ENCODE peak calls at places on chromosomes 5 and 9, in four cellular contexts. M is fibroblast of lung, V is mesenchymal stem cell, T is Karpas-422. Q is an unnamed sample.

GRCh38 chr9:110432253-110432652 is 94.6 kb upstream of the TXNDC8 start:
- DNase-seq in M (peak), T (no peak), V (peak), Q (no peak)

GRCh38 chr9:103003689-103004088 is 8.6 kb downstream of the CYLC2 start:
- DNase-seq in M (no peak), V (no peak), T (no peak), Q (no peak)

GRCh38 chr9:135662758-135663450 is at the start of gene LCN9:
- DNase-seq in M (peak), V (no peak), T (no peak), Q (peak)

GRCh38 chr5:138663009-138663408 is 87.8 kb upstream of the HSPA9 start:
- DNase-seq in M (no peak), V (no peak), T (peak), Q (no peak)

GRCh38 chr9:123679330-123679987 is 250.5 kb downstream of the DENND1A start:
- DNase-seq in T (no peak), V (peak), M (no peak), Q (no peak)

GRCh38 chr9:99730063-99730462 is 91.6 kb upstream of the NR4A3 start:
- DNase-seq in V (no peak), T (no peak), M (no peak), Q (peak)

GRCh38 chr9:114266969-114267368 is 55.9 kb upstream of the ORM1 start:
- DNase-seq in M (peak), T (no peak), V (no peak), Q (no peak)

GRCh38 chr5:65151632-65152031 is 330.1 kb downstream of the ADAMTS6 start:
- DNase-seq in V (peak), T (no peak), M (peak), Q (no peak)

GRCh38 chr5:9775339-9775738 is 145.2 kb upstream of the TAS2R1 start:
- DNase-seq in V (no peak), M (peak), T (no peak), Q (peak)

GRCh38 chr9:127505396-127506116 is 54.2 kb downstream of the LRSAM1 start:
- DNase-seq in M (peak), V (peak), T (peak), Q (peak)

GRCh38 chr9:129079829-129080228 is 1.1 kb upstream of the DOLPP1 start:
- DNase-seq in T (no peak), V (no peak), M (no peak), Q (no peak)
- H3K4me3 ChIP-seq in T (peak), V (no peak), M (no peak), Q (no peak)

GRCh38 chr9:31683126-31683525 is 701.3 kb upstream of the ACO1 start:
- DNase-seq in V (no peak), T (no peak), M (peak), Q (no peak)
- H3K9ac ChIP-seq in V (no peak), T (no peak), M (no peak), Q (no peak)

GRCh38 chr5:177363565-177363964 is 5.8 kb downstream of the RGS14 start:
- DNase-seq in T (no peak), V (no peak), M (no peak), Q (no peak)
- H3K4me3 ChIP-seq in T (peak), V (peak), M (no peak), Q (no peak)

DNA sequence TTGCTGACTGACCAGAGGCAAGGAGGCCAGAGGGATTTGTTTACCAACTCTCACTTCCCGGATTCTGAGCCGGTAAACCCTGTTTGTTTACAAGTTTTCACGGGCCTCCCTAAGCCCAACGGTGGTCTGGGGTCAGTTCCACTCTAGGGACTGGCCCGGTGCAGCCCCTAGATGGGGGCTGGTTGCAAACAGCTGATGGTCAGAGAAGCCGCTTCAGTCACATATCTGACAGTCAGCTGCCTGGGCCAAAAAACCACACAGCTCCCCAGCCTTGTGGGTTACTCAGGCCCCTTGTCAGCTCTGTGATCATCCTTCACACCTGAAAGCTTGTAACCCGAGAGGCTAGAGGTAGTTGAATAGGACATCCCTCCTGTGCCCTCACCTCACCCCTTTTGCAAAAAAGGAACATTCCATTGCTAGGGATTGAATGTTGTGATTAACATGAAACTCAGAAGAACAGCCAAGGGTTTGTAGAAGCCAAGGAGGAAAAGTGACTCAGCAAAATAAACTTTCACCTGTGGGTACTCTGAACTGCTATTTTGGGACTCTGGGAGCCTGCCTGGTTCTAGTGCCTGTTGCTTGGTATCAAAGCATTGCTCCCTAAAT is 40.4 kb downstream of the SAR1B start:
- DNase-seq in M (peak), V (peak), T (no peak), Q (peak)
- H3K9ac ChIP-seq in M (no peak), V (no peak), T (no peak), Q (no peak)

GRCh38 chr5:157564149-157564711 is 11.3 kb downstream of the ADAM19 start:
- DNase-seq in M (peak), T (no peak), V (no peak), Q (no peak)

GRCh38 chr5:157561105-157561504 is 14.5 kb downstream of the ADAM19 start:
- DNase-seq in T (no peak), V (no peak), M (peak), Q (no peak)

GRCh38 chr5:157562111-157562581 is 13.4 kb downstream of the ADAM19 start:
- DNase-seq in T (no peak), M (peak), V (peak), Q (no peak)

GRCh38 chr5:157560560-157560959 is 15.0 kb downstream of the ADAM19 start:
- DNase-seq in T (no peak), M (no peak), V (no peak), Q (no peak)

DNA sequence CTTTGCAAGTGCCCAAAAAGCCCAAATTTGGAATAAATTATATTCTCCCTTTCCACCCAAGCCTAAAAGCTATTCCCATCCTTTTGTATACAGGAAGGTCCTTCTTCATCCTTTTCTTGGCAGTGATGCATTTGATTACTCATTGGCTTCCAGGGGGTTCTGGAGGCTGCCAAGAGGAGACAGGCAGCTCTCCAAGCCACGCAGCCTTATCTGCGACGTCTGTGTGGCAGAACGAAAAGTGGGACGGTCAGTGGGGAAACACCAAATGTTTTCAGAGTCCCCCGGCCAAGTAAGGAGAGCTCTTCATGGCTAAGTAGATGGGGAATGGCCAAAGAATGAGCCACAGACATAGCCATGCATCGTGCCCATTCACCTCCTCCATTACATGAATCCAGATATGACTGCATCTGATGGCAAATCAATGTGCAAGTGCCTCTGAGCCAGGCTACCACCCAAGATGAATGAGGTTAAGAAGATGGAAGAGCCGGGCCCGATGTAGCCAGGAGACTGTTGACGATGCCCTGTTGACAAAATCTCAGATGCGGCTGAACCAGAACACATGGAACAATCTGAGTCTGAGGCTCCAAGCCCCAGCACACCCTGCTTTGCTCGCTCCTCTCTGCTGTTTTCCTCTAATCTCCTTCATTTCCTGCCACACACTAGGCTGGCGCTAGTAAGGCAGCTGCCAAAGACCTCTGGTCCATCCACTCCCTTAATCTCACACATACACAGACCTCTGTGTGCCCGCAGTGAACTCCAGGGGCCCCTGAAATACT is 12.0 kb downstream of the ADAM19 start:
- DNase-seq in T (no peak), M (peak), V (peak), Q (no peak)
- H3K4me3 ChIP-seq in T (no peak), M (no peak), V (no peak), Q (no peak)

DNA sequence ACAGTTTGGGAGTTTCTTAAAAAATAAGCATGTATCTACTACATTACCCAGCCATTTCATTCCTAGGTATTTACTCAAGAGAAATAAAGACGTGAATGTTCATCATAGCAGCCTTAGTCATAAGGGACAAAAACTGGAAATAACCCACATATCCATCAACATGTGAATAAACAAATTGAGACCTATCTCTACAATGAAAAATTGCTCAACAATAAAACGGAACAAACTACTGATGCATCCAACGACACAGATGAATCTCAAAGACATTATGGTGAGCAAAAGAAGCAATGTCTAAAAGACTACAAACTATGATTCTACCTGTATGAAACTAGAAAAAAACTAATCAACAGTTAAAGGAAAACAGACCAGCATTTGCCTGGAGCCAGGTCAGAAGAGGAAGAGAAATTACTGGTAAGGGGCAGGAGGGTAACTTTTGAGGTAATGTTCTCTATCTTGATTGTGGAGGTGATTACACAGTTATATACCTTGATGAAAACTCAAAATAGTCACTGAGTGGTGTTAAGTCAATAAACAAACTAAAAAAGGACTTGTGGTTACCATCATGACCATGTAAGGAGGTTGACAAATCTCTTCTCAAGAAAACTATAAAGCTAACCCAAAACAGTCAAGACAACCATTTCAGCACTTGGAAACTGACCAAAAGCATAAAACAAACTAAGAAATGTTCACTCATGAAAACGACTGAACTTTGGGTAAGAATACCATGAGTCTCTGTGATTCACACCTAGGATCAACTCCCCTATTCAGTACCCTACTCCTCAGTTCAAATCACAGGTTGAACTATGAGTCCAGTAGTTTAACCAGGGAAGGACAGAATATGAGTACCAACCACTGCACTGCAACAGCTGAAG is 10.4 kb downstream of the UIMC1 start:
- DNase-seq in M (peak), V (peak), T (no peak), Q (no peak)
- H3K9ac ChIP-seq in M (no peak), V (no peak), T (no peak), Q (no peak)

GRCh38 chr9:2229109-2229733 is 214.1 kb downstream of the SMARCA2 start:
- DNase-seq in T (peak), M (no peak), V (no peak), Q (no peak)
- H3K4me3 ChIP-seq in T (no peak), M (no peak), V (no peak), Q (no peak)

Q was measured in mesendoderm.